ENCODE peak calls at places on chromosomes 11 and 22, in five cellular contexts. One of them, this sample, is unnamed.

GRCh38 chr22:49817359-49817758 is 10.3 kb downstream of the BRD1 start:
- DNase-seq in nephron progenitor cell: no peak
- DNase-seq in activated naive CD8-positive, alpha-beta T cell treated with anti-CD3 and anti-CD28 coated beads, Interleukin-2, amount 50 U/mL, for 16 hours: no peak
- DNase-seq in SK-N-SH: no peak
- DNase-seq in AG10803: no peak
- DNase-seq in this sample: no peak

GRCh38 chr11:2825886-2826678 is 59.5 kb downstream of the CDKN1C start:
- DNase-seq in nephron progenitor cell: no peak
- DNase-seq in activated naive CD8-positive, alpha-beta T cell treated with anti-CD3 and anti-CD28 coated beads, Interleukin-2, amount 50 U/mL, for 16 hours: no peak
- DNase-seq in SK-N-SH: peak; percentile 38
- DNase-seq in AG10803: peak; percentile 99
- DNase-seq in this sample: no peak

GRCh38 chr22:50085211-50085999 is at the start of gene MLC1:
- DNase-seq in nephron progenitor cell: no peak
- DNase-seq in activated naive CD8-positive, alpha-beta T cell treated with anti-CD3 and anti-CD28 coated beads, Interleukin-2, amount 50 U/mL, for 16 hours: no peak
- DNase-seq in SK-N-SH: no peak
- DNase-seq in AG10803: no peak
- DNase-seq in this sample: no peak

GRCh38 chr11:4581443-4581842 is at the start of gene OR52I2:
- DNase-seq in nephron progenitor cell: no peak
- DNase-seq in activated naive CD8-positive, alpha-beta T cell treated with anti-CD3 and anti-CD28 coated beads, Interleukin-2, amount 50 U/mL, for 16 hours: no peak
- DNase-seq in SK-N-SH: no peak
- DNase-seq in AG10803: no peak
- DNase-seq in this sample: no peak

GRCh38 chr11:64120951-64121569 is 44.9 kb downstream of the MACROD1 start:
- DNase-seq in nephron progenitor cell: no peak
- DNase-seq in activated naive CD8-positive, alpha-beta T cell treated with anti-CD3 and anti-CD28 coated beads, Interleukin-2, amount 50 U/mL, for 16 hours: no peak
- DNase-seq in SK-N-SH: no peak
- DNase-seq in AG10803: peak; percentile 38
- DNase-seq in this sample: no peak

GRCh38 chr22:28019360-28019759 is 100.3 kb upstream of the PITPNB start:
- DNase-seq in nephron progenitor cell: no peak
- DNase-seq in activated naive CD8-positive, alpha-beta T cell treated with anti-CD3 and anti-CD28 coated beads, Interleukin-2, amount 50 U/mL, for 16 hours: no peak
- DNase-seq in SK-N-SH: no peak
- DNase-seq in AG10803: peak; percentile 38
- DNase-seq in this sample: no peak

GRCh38 chr11:8102296-8102915 is 21.4 kb downstream of the TUB start:
- DNase-seq in nephron progenitor cell: no peak
- DNase-seq in activated naive CD8-positive, alpha-beta T cell treated with anti-CD3 and anti-CD28 coated beads, Interleukin-2, amount 50 U/mL, for 16 hours: no peak
- DNase-seq in SK-N-SH: no peak
- DNase-seq in AG10803: no peak
- DNase-seq in this sample: no peak

GRCh38 chr11:96049426-96049825 is 125.5 kb upstream of the MTMR2 start:
- DNase-seq in nephron progenitor cell: no peak
- DNase-seq in activated naive CD8-positive, alpha-beta T cell treated with anti-CD3 and anti-CD28 coated beads, Interleukin-2, amount 50 U/mL, for 16 hours: no peak
- DNase-seq in SK-N-SH: no peak
- DNase-seq in AG10803: peak; percentile 64
- DNase-seq in this sample: no peak

GRCh38 chr11:112724194-112724790 is 236.9 kb upstream of the NCAM1 start:
- DNase-seq in nephron progenitor cell: no peak
- DNase-seq in activated naive CD8-positive, alpha-beta T cell treated with anti-CD3 and anti-CD28 coated beads, Interleukin-2, amount 50 U/mL, for 16 hours: no peak
- DNase-seq in SK-N-SH: peak; percentile 39
- DNase-seq in AG10803: no peak
- DNase-seq in this sample: no peak